ENCODE peak calls at places on chromosomes 2 and 18, in seven cellular contexts. B is tibial artery, U is spleen, S is iPS DF 6.9, P is suprapubic skin, R is neural progenitor cell, J is ovary. M is an unnamed sample.

GRCh38 chr2:143513081-143513480 is 383.9 kb downstream of the ARHGAP15 start:
- DNase-seq in U (no peak), P (no peak), B (peak), R (peak), S (peak), J (peak), M (peak)

GRCh38 chr2:9975805-9976447 is 24.4 kb downstream of the GRHL1 start:
- DNase-seq in P (no peak), J (peak), S (no peak), R (no peak), B (no peak), U (no peak), M (no peak)

GRCh38 chr2:29015701-29016470 is 34.8 kb downstream of the TOGARAM2 start:
- DNase-seq in U (peak), R (no peak), S (no peak), B (no peak), J (peak), P (no peak), M (no peak)

GRCh38 chr2:227607969-227608368 is 6.7 kb downstream of the SCYGR3 start:
- DNase-seq in S (no peak), B (no peak), P (no peak), J (no peak), U (no peak), R (no peak), M (no peak)

GRCh38 chr2:38092196-38092902 is 16.4 kb upstream of the CYP1B1 start:
- DNase-seq in R (no peak), P (peak), J (peak), U (no peak), B (no peak), S (no peak), M (no peak)

GRCh38 chr2:11056614-11057013 is 98.7 kb upstream of the SLC66A3 start:
- DNase-seq in U (no peak), R (no peak), B (no peak), S (no peak), J (no peak), P (no peak), M (no peak)

GRCh38 chr18:42925036-42925435 is 190.4 kb downstream of the RIT2 start:
- DNase-seq in J (no peak), U (no peak), S (no peak), B (no peak), R (no peak), P (no peak), M (no peak)

GRCh38 chr18:74191577-74191976 is 43.3 kb downstream of the TIMM21 start:
- DNase-seq in B (no peak), S (no peak), R (no peak), P (no peak), U (no peak), J (no peak), M (no peak)

GRCh38 chr2:12436483-12436882 is 280.3 kb upstream of the TRIB2 start:
- DNase-seq in U (no peak), B (no peak), P (no peak), J (no peak), R (no peak), S (no peak), M (no peak)

GRCh38 chr2:117850461-117850860 is 36.0 kb downstream of the DDX18 start:
- DNase-seq in R (no peak), P (no peak), J (no peak), B (no peak), S (no peak), U (no peak), M (no peak)

GRCh38 chr18:2482711-2483475 is 88.4 kb downstream of the METTL4 start:
- DNase-seq in R (no peak), S (no peak), U (no peak), J (no peak), B (no peak), P (no peak), M (no peak)

GRCh38 chr18:35432565-35433001 is 55.4 kb upstream of the ZNF396 start:
- DNase-seq in B (no peak), U (no peak), R (no peak), S (no peak), J (no peak), P (no peak), M (no peak)

GRCh38 chr2:106053116-106053515 is 141.0 kb downstream of the UXS1 start:
- DNase-seq in R (no peak), U (no peak), J (no peak), P (no peak), S (no peak), B (no peak), M (no peak)

GRCh38 chr18:10420561-10421352 is 33.7 kb upstream of the APCDD1 start:
- DNase-seq in S (no peak), U (no peak), J (no peak), B (no peak), P (no peak), R (no peak), M (no peak)

GRCh38 chr2:234708091-234708683 is 211.3 kb upstream of the ARL4C start:
- DNase-seq in P (no peak), J (no peak), U (no peak), R (peak), S (no peak), B (no peak), M (peak)

GRCh38 chr2:24438106-24438505 is 52.9 kb upstream of the NCOA1 start:
- DNase-seq in J (no peak), B (no peak), S (no peak), R (no peak), U (no peak), P (no peak), M (no peak)

GRCh38 chr2:166134252-166135151 is 6.7 kb upstream of the SCN1A start:
- DNase-seq in U (no peak), R (no peak), S (no peak), P (no peak), J (no peak), B (no peak), M (no peak)

GRCh38 chr2:66700181-66700686 is 265.3 kb downstream of the MEIS1 start:
- DNase-seq in B (no peak), J (no peak), U (no peak), S (no peak), P (no peak), R (peak), M (no peak)

GRCh38 chr2:128642801-128643200 is 324.1 kb upstream of the HS6ST1 start:
- DNase-seq in J (peak), R (no peak), P (peak), U (peak), B (peak), S (no peak), M (no peak)

GRCh38 chr2:20231632-20232031 is 6.7 kb upstream of the SDC1 start:
- DNase-seq in B (peak), U (no peak), R (peak), J (no peak), S (no peak), P (peak), M (peak)

GRCh38 chr2:208294482-208295024 is 28.5 kb downstream of the PIKFYVE start:
- DNase-seq in P (no peak), J (no peak), S (no peak), R (no peak), B (no peak), U (no peak), M (no peak)

GRCh38 chr2:200677721-200678532 is 92.1 kb downstream of the AOX1 start:
- DNase-seq in U (no peak), P (no peak), S (no peak), R (no peak), B (peak), J (peak), M (peak)

GRCh38 chr2:57753636-57754035 is 293.0 kb upstream of the VRK2 start:
- DNase-seq in R (no peak), J (no peak), S (no peak), U (no peak), B (no peak), P (no peak), M (no peak)

GRCh38 chr2:38665854-38666577 is at the start of gene GALM:
- DNase-seq in R (peak), B (peak), S (peak), P (peak), J (peak), U (peak), M (peak)

GRCh38 chr2:6674381-6674780 is 191.3 kb downstream of the CMPK2 start:
- DNase-seq in J (no peak), R (peak), P (no peak), B (no peak), U (no peak), S (no peak), M (no peak)

GRCh38 chr2:196295005-196295404 is 123.6 kb upstream of the STK17B start:
- DNase-seq in U (no peak), P (no peak), J (no peak), R (no peak), S (no peak), B (no peak), M (no peak)

GRCh38 chr18:66564236-66564635 is 39.7 kb downstream of the CDH19 start:
- DNase-seq in R (no peak), B (no peak), J (no peak), U (no peak), S (no peak), P (no peak), M (no peak)

GRCh38 chr2:96764253-96764637 is 3.5 kb downstream of the CNNM4 start:
- DNase-seq in U (peak), P (no peak), B (no peak), R (peak), S (no peak), J (no peak), M (peak)

GRCh38 chr2:84799772-84800171 is 81.1 kb downstream of the TRABD2A start:
- DNase-seq in J (no peak), P (no peak), S (no peak), U (no peak), B (no peak), R (no peak), M (no peak)

GRCh38 chr2:84797271-84797670 is 83.6 kb downstream of the TRABD2A start:
- DNase-seq in B (no peak), R (no peak), J (no peak), P (no peak), U (no peak), S (no peak), M (no peak)

GRCh38 chr2:84796798-84797197 is 84.1 kb downstream of the TRABD2A start:
- DNase-seq in U (no peak), S (no peak), P (no peak), B (no peak), J (no peak), R (no peak), M (no peak)

GRCh38 chr2:84801816-84802215 is 79.1 kb downstream of the TRABD2A start:
- DNase-seq in S (no peak), J (no peak), B (no peak), P (no peak), R (no peak), U (no peak), M (no peak)

GRCh38 chr2:84800194-84800805 is 80.6 kb downstream of the TRABD2A start:
- DNase-seq in S (no peak), U (no peak), J (no peak), P (no peak), B (no peak), R (no peak), M (no peak)
- H3K4me3 ChIP-seq in S (no peak), U (no peak), J (no peak), P (no peak), B (no peak), R (no peak), M (no peak)

GRCh38 chr2:109133746-109134145 is 4.7 kb downstream of the SH3RF3 start:
- DNase-seq in B (no peak), J (no peak), R (no peak), S (no peak), U (no peak), P (no peak), M (no peak)

GRCh38 chr2:109132626-109133025 is 3.6 kb downstream of the SH3RF3 start:
- DNase-seq in R (no peak), S (no peak), U (no peak), J (no peak), B (no peak), P (no peak), M (no peak)

GRCh38 chr2:109130726-109130995 is 1.7 kb downstream of the SH3RF3 start:
- DNase-seq in B (no peak), R (no peak), J (no peak), S (no peak), P (no peak), U (no peak), M (no peak)

GRCh38 chr2:109129921-109130725 is 1.1 kb downstream of the SH3RF3 start:
- DNase-seq in U (peak), B (peak), J (peak), R (peak), S (no peak), P (no peak), M (peak)

DNA sequence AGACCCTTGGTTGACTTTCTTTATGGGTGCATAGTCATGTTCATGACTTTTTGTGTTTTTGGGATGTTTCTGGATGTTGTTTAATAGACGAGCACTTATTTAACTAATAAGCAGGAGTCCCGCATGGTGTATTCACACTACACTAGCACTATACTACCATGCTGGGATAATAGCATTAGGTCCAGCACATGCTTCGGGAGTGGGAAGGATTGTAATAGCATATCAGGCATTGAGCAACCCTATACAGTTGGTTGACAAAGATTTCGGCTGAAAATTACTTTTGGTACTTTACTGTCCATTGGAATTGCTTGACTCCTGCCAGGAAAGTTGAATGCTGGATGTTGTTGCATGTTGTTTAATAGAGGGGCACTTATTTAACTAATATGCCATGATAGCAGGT is 2.8 kb downstream of the SH3RF3 start:
- DNase-seq in S (no peak), B (no peak), U (no peak), J (no peak), P (no peak), R (no peak), M (no peak)
- H3K4me3 ChIP-seq in S (no peak), B (peak), U (no peak), J (no peak), P (no peak), R (no peak), M (no peak)

DNA sequence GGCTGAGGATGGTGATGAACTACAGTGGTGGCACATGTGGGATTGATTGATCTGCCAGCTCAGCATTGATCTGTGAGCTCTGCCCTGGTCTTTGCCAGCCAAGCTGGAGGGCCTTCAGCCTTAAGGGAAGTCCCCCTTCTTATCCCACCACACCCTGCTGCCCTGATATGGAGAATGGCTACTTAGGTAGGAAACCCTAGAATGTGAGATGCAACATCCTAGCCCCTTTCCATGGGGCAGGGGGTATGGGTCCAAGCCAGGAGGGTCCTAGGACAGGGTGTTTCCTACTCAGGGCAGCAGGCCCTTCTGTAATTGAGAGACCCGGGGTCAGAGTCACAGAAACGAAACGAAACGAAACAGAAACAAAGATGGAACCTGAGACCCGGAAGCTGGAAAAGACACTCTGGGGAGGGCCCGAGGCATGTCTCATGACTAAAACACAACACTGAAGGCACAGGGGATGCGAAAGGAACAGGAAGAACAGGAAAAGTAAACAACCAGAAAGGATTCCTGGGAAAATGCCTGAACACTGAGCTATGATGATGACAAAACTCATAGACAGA is 16.9 kb upstream of the SULT1C2 start:
- DNase-seq in R (no peak), B (peak), S (no peak), P (no peak), U (no peak), J (no peak), M (no peak)
- H3K4me3 ChIP-seq in R (no peak), B (peak), S (no peak), P (no peak), U (no peak), J (no peak), M (no peak)

GRCh38 chr18:49666045-49666444 is 104.2 kb downstream of the LIPG start:
- DNase-seq in J (no peak), B (no peak), R (no peak), S (no peak), P (no peak), U (no peak), M (no peak)

GRCh38 chr18:49663755-49664085 is 101.9 kb downstream of the LIPG start:
- DNase-seq in S (no peak), U (no peak), J (no peak), P (no peak), B (no peak), R (no peak), M (no peak)

GRCh38 chr18:49658871-49659378 is 97.1 kb downstream of the LIPG start:
- DNase-seq in S (no peak), J (no peak), B (no peak), U (peak), P (no peak), R (no peak), M (no peak)

GRCh38 chr18:49664086-49664890 is 102.4 kb downstream of the LIPG start:
- DNase-seq in P (no peak), S (no peak), R (no peak), U (no peak), B (no peak), J (peak), M (peak)

GRCh38 chr18:49662506-49662905 is 100.6 kb downstream of the LIPG start:
- DNase-seq in J (no peak), U (no peak), B (no peak), P (no peak), S (no peak), R (no peak), M (no peak)
- H3K4me3 ChIP-seq in J (no peak), U (no peak), B (no peak), P (no peak), S (no peak), R (no peak), M (no peak)

GRCh38 chr2:80473806-80474205 is 169.3 kb upstream of the LRRTM1 start:
- DNase-seq in R (no peak), B (no peak), U (no peak), P (no peak), S (no peak), J (no peak), M (no peak)
- H3K4me3 ChIP-seq in R (no peak), B (no peak), U (no peak), P (no peak), S (no peak), J (no peak), M (no peak)

GRCh38 chr2:30567317-30567716 is 120.3 kb downstream of the LCLAT1 start:
- DNase-seq in B (no peak), R (no peak), U (no peak), J (no peak), P (no peak), S (no peak), M (no peak)

GRCh38 chr2:30565860-30566358 is 118.9 kb downstream of the LCLAT1 start:
- DNase-seq in S (no peak), J (peak), B (peak), U (no peak), P (no peak), R (no peak), M (no peak)

GRCh38 chr2:30566675-30567074 is 119.6 kb downstream of the LCLAT1 start:
- DNase-seq in S (no peak), U (no peak), B (no peak), P (no peak), J (no peak), R (no peak), M (no peak)

GRCh38 chr2:30559544-30559943 is 112.5 kb downstream of the LCLAT1 start:
- DNase-seq in J (no peak), B (no peak), U (no peak), S (no peak), R (no peak), P (no peak), M (no peak)

GRCh38 chr2:30561349-30561748 is 114.3 kb downstream of the LCLAT1 start:
- DNase-seq in P (no peak), R (no peak), U (no peak), J (no peak), B (no peak), S (no peak), M (no peak)
- H3K4me3 ChIP-seq in P (no peak), R (no peak), U (no peak), J (no peak), B (no peak), S (no peak), M (no peak)

DNA sequence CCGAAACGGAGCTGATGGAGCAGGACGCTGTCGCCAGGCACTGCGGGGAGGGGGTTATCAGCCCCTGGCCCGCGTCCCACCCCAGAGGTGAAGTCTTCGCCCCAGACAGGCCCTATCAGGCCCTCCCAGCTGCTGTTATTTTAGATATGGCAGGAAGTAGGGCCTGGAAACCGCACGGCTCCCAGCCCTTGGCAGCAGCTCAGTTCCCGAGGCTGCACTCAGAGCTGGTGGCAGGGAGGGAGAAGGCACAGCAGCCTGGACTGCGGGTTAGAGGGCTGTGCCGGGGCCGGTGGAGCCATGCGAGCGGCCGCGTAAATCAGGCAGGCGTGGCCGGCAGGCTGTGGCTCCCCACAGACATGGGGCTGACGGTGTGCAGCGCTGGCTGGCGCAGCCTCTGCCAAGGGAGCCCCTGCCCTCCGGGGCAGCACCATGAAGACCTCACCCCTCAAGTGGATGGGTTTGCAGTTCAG is 111.4 kb downstream of the NFATC1 start:
- DNase-seq in S (no peak), U (peak), J (peak), B (peak), R (no peak), P (peak), M (peak)
- H3K4me3 ChIP-seq in S (no peak), U (peak), J (peak), B (peak), R (no peak), P (peak), M (no peak)

GRCh38 chr18:8366656-8367055 is 242.6 kb upstream of the RAB12 start:
- DNase-seq in B (no peak), S (no peak), U (no peak), P (no peak), J (no peak), R (no peak), M (peak)
- H3K4me3 ChIP-seq in B (no peak), S (no peak), U (peak), P (peak), J (no peak), R (no peak), M (no peak)

GRCh38 chr2:170975127-170975942 is 46.3 kb downstream of the GORASP2 start:
- DNase-seq in B (no peak), S (no peak), R (no peak), U (no peak), J (no peak), P (no peak), M (peak)

GRCh38 chr2:170974304-170974993 is 45.4 kb downstream of the GORASP2 start:
- DNase-seq in J (no peak), P (no peak), B (no peak), S (no peak), R (peak), U (no peak), M (peak)

GRCh38 chr2:170972508-170973224 is 43.6 kb downstream of the GORASP2 start:
- DNase-seq in S (no peak), R (peak), P (no peak), U (no peak), J (no peak), B (no peak), M (peak)

GRCh38 chr2:170973492-170974303 is 44.6 kb downstream of the GORASP2 start:
- DNase-seq in S (peak), R (peak), B (peak), U (peak), J (peak), P (peak), M (peak)

GRCh38 chr2:170973225-170973491 is 44.1 kb downstream of the GORASP2 start:
- DNase-seq in U (no peak), J (no peak), S (no peak), B (no peak), R (no peak), P (no peak), M (no peak)
- H3K4me3 ChIP-seq in U (peak), J (peak), S (peak), B (peak), R (peak), P (peak), M (peak)

GRCh38 chr2:154350911-154351310 is 347.6 kb upstream of the KCNJ3 start:
- DNase-seq in S (no peak), P (no peak), U (no peak), J (no peak), R (no peak), B (no peak), M (no peak)
- H3K4me3 ChIP-seq in S (no peak), P (no peak), U (no peak), J (no peak), R (no peak), B (no peak), M (no peak)

M was measured in H7.